ENCODE peak calls at places on chromosomes 3 and 15, in five cellular contexts. Q is tibial nerve, A is nucleus accumbens, D is neural crest cell, U is lung. N is an unnamed sample.
A peak's percentile ranks its signal among the peaks of the same experiment; 100 is the strongest.

GRCh38 chr3:71873093-71873611 is 88.2 kb upstream of the PROK2 start:
- DNase-seq in Q (no peak), A (no peak), D (no peak), U (no peak), N (no peak)

GRCh38 chr3:108051005-108051404 is 39.8 kb downstream of the CD47 start:
- DNase-seq in Q (no peak), A (no peak), D (no peak), U (no peak), N (no peak)

GRCh38 chr3:72336821-72337479 is 511.3 kb downstream of the SHQ1 start:
- DNase-seq in Q (peak; percentile 78), A (no peak), D (peak; percentile 28), U (peak; percentile 65), N (peak; percentile 97)

GRCh38 chr3:30343067-30343831 is 263.2 kb upstream of the TGFBR2 start:
- DNase-seq in Q (no peak), A (no peak), D (no peak), U (no peak), N (no peak)

GRCh38 chr15:48176957-48177356 is 1.1 kb downstream of the MYEF2 start:
- DNase-seq in Q (no peak), A (no peak), D (no peak), U (no peak), N (no peak)

GRCh38 chr15:56989411-56989924 is 71.0 kb downstream of the TCF12 start:
- DNase-seq in Q (no peak), A (no peak), D (no peak), U (no peak), N (no peak)

GRCh38 chr15:53831907-53832793 is 72.7 kb upstream of the WDR72 start:
- DNase-seq in Q (no peak), A (no peak), D (no peak), U (no peak), N (no peak)

GRCh38 chr3:78481050-78481449 is 1286.7 kb downstream of the ROBO1 start:
- DNase-seq in Q (no peak), A (no peak), D (no peak), U (no peak), N (no peak)

GRCh38 chr15:57647791-57648130 is 56.1 kb downstream of the MYZAP start:
- DNase-seq in Q (no peak), A (no peak), D (no peak), U (no peak), N (no peak)

GRCh38 chr3:128447561-128448013 is 19.1 kb downstream of the DNAJB8 start:
- DNase-seq in Q (no peak), A (no peak), D (no peak), U (no peak), N (no peak)

GRCh38 chr3:98021821-98022220 is 13.3 kb downstream of the GABRR3 start:
- DNase-seq in Q (no peak), A (no peak), D (no peak), U (no peak), N (no peak)

GRCh38 chr3:18761530-18761929 is 336.4 kb upstream of the SATB1 start:
- DNase-seq in Q (no peak), A (no peak), D (no peak), U (no peak), N (no peak)

GRCh38 chr15:41499109-41499851 is 5.6 kb downstream of the ITPKA start:
- DNase-seq in Q (no peak), A (no peak), D (no peak), U (no peak), N (no peak)

N was measured in lower leg skin.